ENCODE peak calls at places on chromosomes 5 and 9, in seven cellular contexts. L is MM.1S, J is gastrocnemius medialis, A is astrocyte, D is left ventricle myocardium inferior, O is esophagus squamous epithelium, B is HCT116. W is an unnamed sample. For H3K4me1, the result is how much of the 10 kb centered on the place peaks cover.

GRCh38 chr5:174328626-174329299 is 283.3 kb downstream of the NSG2 start:
- DNase-seq in L (no peak), J (no peak), A (peak), D (no peak), O (no peak), B (no peak), W (no peak)

GRCh38 chr5:10335711-10336470 is 17.6 kb upstream of the MARCHF6 start:
- DNase-seq in L (no peak), J (no peak), A (no peak), D (no peak), O (no peak), B (no peak), W (no peak)

GRCh38 chr5:33939863-33940262 is 3.7 kb downstream of the RXFP3 start:
- DNase-seq in L (no peak), J (no peak), A (peak), D (no peak), O (no peak), B (no peak), W (no peak)

GRCh38 chr9:135340726-135341475 is 138.7 kb upstream of the PPP1R26 start:
- DNase-seq in L (no peak), J (no peak), A (no peak), D (no peak), O (no peak), B (no peak), W (no peak)

GRCh38 chr5:139116256-139116655 is 81.9 kb downstream of the SIL1 start:
- DNase-seq in L (no peak), J (no peak), A (no peak), D (no peak), O (no peak), B (no peak), W (no peak)

GRCh38 chr9:92138157-92138959 is 23.1 kb upstream of the SPTLC1 start:
- DNase-seq in L (peak), J (no peak), A (no peak), D (peak), O (no peak), B (no peak), W (peak)

GRCh38 chr9:5095795-5096194 is 89.6 kb downstream of the INSL6 start:
- DNase-seq in L (no peak), J (no peak), A (no peak), D (no peak), O (no peak), B (no peak), W (no peak)

GRCh38 chr5:130231786-130232185 is 327.5 kb downstream of the CHSY3 start:
- DNase-seq in L (no peak), J (no peak), A (no peak), D (no peak), O (no peak), B (no peak), W (no peak)

GRCh38 chr5:92402045-92402444 is 1018.9 kb upstream of the ARRDC3 start:
- DNase-seq in L (no peak), J (no peak), A (peak), D (no peak), O (no peak), B (no peak), W (no peak)

GRCh38 chr5:147558826-147559225 is 49.0 kb upstream of the DPYSL3 start:
- DNase-seq in L (peak), J (peak), A (peak), D (peak), O (no peak), B (no peak), W (peak)

GRCh38 chr5:163658702-163659567 is 153.5 kb downstream of the MAT2B start:
- DNase-seq in L (no peak), J (no peak), A (no peak), D (no peak), O (no peak), B (no peak), W (no peak)

GRCh38 chr9:12643686-12644085 is 49.5 kb upstream of the TYRP1 start:
- DNase-seq in L (no peak), J (no peak), A (no peak), D (no peak), O (no peak), B (no peak), W (no peak)

GRCh38 chr5:151607304-151607703 is 16.2 kb upstream of the FAT2 start:
- DNase-seq in L (no peak), J (no peak), A (no peak), D (no peak), O (no peak), B (no peak), W (no peak)

GRCh38 chr9:130236436-130236985 is 29.0 kb upstream of the HMCN2 start:
- DNase-seq in L (no peak), J (no peak), A (no peak), D (no peak), O (no peak), B (no peak), W (no peak)
- TF ChIP-seq CTCF in L (no peak), J (no peak), A (no peak), D (peak), O (no peak), B (no peak), W (no peak)

DNA sequence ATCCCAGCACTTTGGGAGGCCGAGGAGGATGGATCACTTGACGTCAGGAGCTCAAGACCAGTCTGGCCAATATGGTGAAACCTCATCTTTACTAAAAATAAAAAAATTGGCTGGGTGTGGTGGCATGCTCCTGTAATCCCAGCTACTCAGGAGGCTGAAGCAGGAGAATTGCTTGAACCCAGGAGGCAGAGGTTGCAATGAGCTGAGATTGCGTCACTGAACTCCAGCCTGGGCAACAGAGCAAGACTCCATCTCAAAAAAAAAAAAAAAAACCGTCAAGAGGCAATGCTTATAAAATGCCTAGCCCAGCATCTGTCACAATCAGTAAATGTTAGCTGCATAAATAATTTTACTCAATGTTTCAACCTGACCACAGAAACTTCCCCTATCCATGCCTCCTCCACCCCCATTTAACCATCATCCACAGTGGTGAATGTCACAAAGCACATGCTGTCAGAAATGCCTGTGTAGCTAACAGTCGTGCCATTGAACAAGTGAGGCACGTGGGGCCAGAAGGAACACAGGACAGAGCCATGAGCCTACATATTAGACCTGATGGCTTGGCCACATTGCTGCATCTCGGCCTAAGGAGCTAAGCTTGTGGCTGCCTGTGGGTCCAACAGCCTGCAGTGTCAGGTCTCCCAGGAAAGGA is 16.8 kb upstream of the TCOF1 start:
- DNase-seq in L (peak), J (no peak), A (no peak), D (no peak), O (no peak), B (no peak), W (no peak)
- H3K4me1 ChIP-seq in L (half or more), J (under half), A (under half), D (under half), O (under half), B (under half), W (under half)

GRCh38 chr9:29214702-29215248 is 1641.5 kb upstream of the C9orf72 start:
- DNase-seq in L (no peak), J (no peak), A (no peak), D (no peak), O (no peak), B (no peak), W (no peak)
- H3K4me3 ChIP-seq in L (peak), J (no peak), A (peak), D (no peak), O (peak), B (no peak), W (no peak)

GRCh38 chr5:195401-196160 is 4.3 kb downstream of the LRRC14B start:
- DNase-seq in L (no peak), J (no peak), A (no peak), D (no peak), O (no peak), B (no peak), W (no peak)
- TF ChIP-seq CTCF in L (no peak), J (peak), A (no peak), D (no peak), O (no peak), B (no peak), W (no peak)

GRCh38 chr5:132436936-132437335 is 53.6 kb downstream of the IRF1 start:
- DNase-seq in L (no peak), J (no peak), A (no peak), D (no peak), O (no peak), B (no peak), W (no peak)

GRCh38 chr5:132433141-132433540 is 57.4 kb downstream of the IRF1 start:
- DNase-seq in L (no peak), J (no peak), A (no peak), D (no peak), O (no peak), B (no peak), W (no peak)

GRCh38 chr5:132434813-132435286 is 55.7 kb downstream of the IRF1 start:
- DNase-seq in L (no peak), J (no peak), A (no peak), D (no peak), O (no peak), B (no peak), W (no peak)

GRCh38 chr5:132435891-132436290 is 54.7 kb downstream of the IRF1 start:
- DNase-seq in L (no peak), J (no peak), A (no peak), D (no peak), O (no peak), B (no peak), W (no peak)

GRCh38 chr5:132434391-132434790 is 56.2 kb downstream of the IRF1 start:
- DNase-seq in L (no peak), J (no peak), A (no peak), D (no peak), O (no peak), B (no peak), W (no peak)
- H3K4me1 ChIP-seq in L (half or more), J (half or more), A (under half), D (half or more), O (half or more), B (under half), W (half or more)

DNA sequence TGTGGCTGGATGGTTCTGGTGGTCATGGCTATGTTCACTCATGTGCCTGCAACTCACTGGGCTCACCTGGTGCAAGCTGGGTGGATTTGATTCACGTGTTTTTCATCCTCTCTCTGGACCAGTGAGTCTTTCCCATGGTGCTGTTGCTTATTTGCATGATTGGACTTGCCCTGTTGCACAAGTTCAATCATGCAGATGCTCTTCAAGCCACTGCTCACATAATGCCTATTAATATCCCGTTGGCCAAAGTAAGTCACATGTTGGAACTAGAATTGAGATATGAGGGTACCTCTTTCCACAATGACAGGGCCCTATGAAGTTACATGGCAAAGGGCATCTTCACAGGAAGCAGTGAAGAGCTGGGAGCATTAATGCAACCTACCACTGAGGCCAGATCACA is 26.5 kb upstream of the MROH2B start:
- DNase-seq in L (no peak), J (no peak), A (no peak), D (no peak), O (no peak), B (no peak), W (no peak)
- H3K4me3 ChIP-seq in L (no peak), J (no peak), A (no peak), D (no peak), O (no peak), B (no peak), W (no peak)

GRCh38 chr9:95087659-95088242 is 229.8 kb downstream of the FANCC start:
- DNase-seq in L (no peak), J (peak), A (no peak), D (no peak), O (no peak), B (no peak), W (no peak)
- TF ChIP-seq CTCF in L (no peak), J (no peak), A (no peak), D (peak), O (peak), B (no peak), W (peak)

GRCh38 chr9:123164285-123164684 is 104.1 kb downstream of the STRBP start:
- DNase-seq in L (no peak), J (no peak), A (no peak), D (no peak), O (no peak), B (no peak), W (no peak)

GRCh38 chr9:123169926-123170325 is 98.5 kb downstream of the STRBP start:
- DNase-seq in L (no peak), J (no peak), A (no peak), D (no peak), O (no peak), B (no peak), W (no peak)

GRCh38 chr9:123168526-123168925 is 99.9 kb downstream of the STRBP start:
- DNase-seq in L (no peak), J (no peak), A (no peak), D (no peak), O (no peak), B (no peak), W (no peak)

GRCh38 chr9:123165813-123166212 is 102.6 kb downstream of the STRBP start:
- DNase-seq in L (no peak), J (no peak), A (no peak), D (no peak), O (no peak), B (no peak), W (no peak)

GRCh38 chr9:123167474-123167873 is 100.9 kb downstream of the STRBP start:
- DNase-seq in L (no peak), J (no peak), A (no peak), D (no peak), O (no peak), B (no peak), W (no peak)
- H3K4me1 ChIP-seq in L (under half), J (under half), A (under half), D (under half), O (under half), B (under half), W (under half)

GRCh38 chr9:113886003-113886324 is 9.9 kb downstream of the ZNF618 start:
- DNase-seq in L (no peak), J (no peak), A (peak), D (no peak), O (no peak), B (no peak), W (no peak)
- H3K4me3 ChIP-seq in L (peak), J (peak), A (peak), D (peak), O (peak), B (no peak), W (peak)